ENCODE peak calls at places on chromosomes 7 and 10, in four cellular contexts. G, U, S and X are unnamed samples. For H3K36me3, the result is how much of the 10 kb centered on the place peaks cover.

GRCh38 chr10:11146402-11147171 is 128.9 kb downstream of the CELF2 start:
- DNase-seq in S (no peak), U (no peak), G (no peak), X (no peak)

GRCh38 chr10:119897366-119897765 is 4.8 kb downstream of the SEC23IP start:
- DNase-seq in S (no peak), G (no peak), U (no peak), X (no peak)

GRCh38 chr7:119640326-119640725 is 632.6 kb upstream of the KCND2 start:
- DNase-seq in S (no peak), G (no peak), U (no peak), X (no peak)

GRCh38 chr10:34139559-34139958 is 675.5 kb downstream of the PARD3 start:
- DNase-seq in U (no peak), G (no peak), S (no peak), X (no peak)

GRCh38 chr10:11861341-11861740 is 38.2 kb downstream of the PROSER2 start:
- DNase-seq in U (no peak), S (no peak), G (no peak), X (no peak)

GRCh38 chr7:99752354-99752753 is 17.4 kb upstream of the CYP3A7 start:
- DNase-seq in G (no peak), S (no peak), U (no peak), X (no peak)

GRCh38 chr7:141585592-141586510 is 34.6 kb downstream of the AGK start:
- DNase-seq in S (no peak), G (no peak), U (no peak), X (no peak)

GRCh38 chr7:95688931-95689453 is 83.4 kb upstream of the DYNC1I1 start:
- DNase-seq in G (no peak), U (no peak), S (no peak), X (no peak)

GRCh38 chr10:43220971-43221418 is 45.9 kb downstream of the RASGEF1A start:
- DNase-seq in S (no peak), U (no peak), G (no peak), X (no peak)

GRCh38 chr10:18378766-18379165 is 238.5 kb downstream of the CACNB2 start:
- DNase-seq in G (no peak), S (no peak), U (no peak), X (no peak)

GRCh38 chr10:132814469-132814856 is 28.5 kb upstream of the NKX6-2 start:
- DNase-seq in S (no peak), G (no peak), U (no peak), X (no peak)

GRCh38 chr7:71828361-71828760 is 583.8 kb downstream of the CALN1 start:
- DNase-seq in G (no peak), S (no peak), U (no peak), X (no peak)

GRCh38 chr7:122803323-122803722 is 82.9 kb downstream of the CADPS2 start:
- DNase-seq in G (no peak), U (peak), S (peak), X (peak)

GRCh38 chr10:69807696-69808095 is 6.0 kb downstream of the COL13A1 start:
- DNase-seq in U (peak), S (no peak), G (no peak), X (no peak)

GRCh38 chr10:62935022-62935421 is 118.9 kb upstream of the EGR2 start:
- DNase-seq in U (no peak), S (no peak), G (no peak), X (no peak)

GRCh38 chr10:3783721-3784432 is 1.1 kb downstream of the KLF6 start:
- DNase-seq in S (peak), G (peak), U (peak), X (peak)

DNA sequence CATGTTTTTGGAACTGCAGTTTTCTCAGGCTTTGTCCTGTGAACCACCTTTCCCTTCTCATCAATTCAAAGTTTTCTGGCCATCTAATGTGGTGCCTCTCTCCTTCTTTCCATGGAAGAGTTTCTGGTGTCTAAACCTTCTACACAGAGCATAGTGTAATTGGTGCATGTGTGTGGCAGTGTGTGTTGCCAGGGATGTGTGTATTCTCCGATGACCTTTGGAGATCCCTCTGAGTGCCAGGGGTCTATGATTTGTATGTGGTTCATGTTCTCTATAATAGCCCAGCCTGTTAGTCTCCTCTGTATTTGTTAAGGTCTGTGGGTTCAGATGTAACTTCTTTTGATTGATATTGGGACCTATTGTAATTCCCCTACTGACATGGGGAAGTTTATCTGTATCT is 1.5 kb downstream of the TAS2R60 start:
- DNase-seq in U (no peak), S (no peak), G (no peak), X (no peak)
- H2AFZ ChIP-seq in U (no peak), S (no peak), G (no peak), X (no peak)

DNA sequence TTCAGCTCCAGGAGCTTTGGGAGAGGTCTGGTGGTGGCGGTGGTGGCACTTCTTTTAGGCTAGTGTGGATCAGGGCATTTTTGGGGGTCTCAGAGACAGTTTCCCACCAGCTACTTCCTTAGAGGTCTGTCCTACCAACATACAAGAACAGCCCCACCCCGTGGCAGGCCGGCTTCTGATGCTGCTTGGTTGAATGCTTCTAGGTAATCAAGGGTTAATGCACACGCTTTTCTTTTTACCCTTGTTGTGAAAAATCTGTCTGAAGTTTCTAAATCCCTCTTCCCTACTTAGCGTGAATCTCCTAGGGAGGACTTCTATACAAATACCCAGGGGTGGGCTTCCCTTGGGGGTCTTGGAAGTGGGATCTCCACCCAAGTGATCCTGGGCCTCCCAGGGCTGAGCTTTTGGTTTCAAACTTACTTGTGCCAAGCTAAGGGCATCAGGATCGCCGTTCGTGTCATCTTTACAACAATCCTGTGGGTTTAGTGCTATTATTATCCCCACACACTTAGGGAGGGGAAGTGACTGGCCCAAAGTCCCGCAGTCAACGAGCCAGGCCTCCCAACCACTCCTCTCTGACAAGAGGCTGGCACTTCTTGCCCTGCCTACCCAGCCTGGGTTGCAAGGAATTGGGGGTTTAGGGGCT is 1.7 kb downstream of the SH2B2 start:
- DNase-seq in G (no peak), U (no peak), S (peak), X (peak)
- TF ChIP-seq CTCF in G (peak), U (peak), S (peak), X (peak)

DNA sequence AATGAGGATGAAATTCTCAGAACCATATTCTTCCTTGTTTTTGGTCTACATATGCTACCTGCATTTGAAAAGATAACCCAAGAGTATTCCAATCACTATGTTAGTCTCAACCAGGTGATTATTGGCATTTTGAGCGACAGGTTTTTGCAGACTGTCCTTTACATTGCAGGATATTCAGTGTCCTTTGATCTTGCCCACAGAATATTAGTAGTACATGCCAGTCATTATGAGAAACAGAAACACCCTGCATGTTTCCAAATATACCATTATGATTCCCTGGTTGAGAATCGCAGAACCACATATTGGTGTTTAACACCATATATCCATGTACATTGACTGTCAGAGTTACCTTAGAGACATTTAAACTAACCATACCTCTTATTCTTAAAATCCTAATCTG is 30.6 kb downstream of the TMEM243 start:
- DNase-seq in S (no peak), U (no peak), G (no peak), X (no peak)
- H3K36me3 ChIP-seq in S (under half), U (half or more), G (half or more), X (half or more)

GRCh38 chr10:25177093-25177753 is 2.4 kb downstream of the GPR158 start:
- DNase-seq in S (no peak), G (no peak), U (no peak), X (no peak)

GRCh38 chr10:25175527-25176420 is 973 bp downstream of the GPR158 start:
- DNase-seq in G (no peak), S (peak), U (peak), X (no peak)

GRCh38 chr10:25174461-25175230 is at the start of gene GPR158:
- DNase-seq in U (peak), G (peak), S (peak), X (no peak)

GRCh38 chr10:25177754-25178135 is 2.9 kb downstream of the GPR158 start:
- DNase-seq in G (no peak), U (no peak), S (no peak), X (no peak)

GRCh38 chr10:25176421-25176968 is 1.7 kb downstream of the GPR158 start:
- DNase-seq in S (peak), G (no peak), U (peak), X (no peak)
- H2AFZ ChIP-seq in S (no peak), G (no peak), U (peak), X (no peak)

DNA sequence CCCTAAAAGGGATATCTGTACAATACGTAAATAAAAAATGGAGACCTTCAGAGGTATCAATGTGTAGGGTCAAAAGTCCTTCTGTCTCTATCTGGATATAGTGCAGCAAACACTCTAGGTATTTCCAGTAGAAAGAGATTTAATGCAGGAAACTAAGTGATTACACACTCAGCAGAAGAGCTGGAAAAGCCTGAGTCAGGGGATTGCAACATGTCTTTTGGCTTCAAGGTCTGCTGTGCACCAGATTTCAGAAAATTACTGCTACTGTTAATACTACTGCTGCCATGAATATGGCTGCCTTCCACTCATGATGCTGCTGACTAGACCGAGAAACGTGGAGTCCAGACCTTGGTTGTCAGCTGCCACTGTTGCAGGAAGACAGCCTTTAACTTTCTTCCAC is 94.9 kb upstream of the DLX6 start:
- DNase-seq in U (no peak), S (no peak), G (no peak), X (no peak)
- TF ChIP-seq CTCF in U (no peak), S (no peak), G (no peak), X (no peak)